ENCODE peak calls at places on chromosome 2, in six cellular contexts. W is GM12864, E is NCI-H2029, P is Right ventricle myocardium superior, V is NCI-H510A treated with DMSO at 0.1 percent for 48 hours, S is NCI-H460. N is an unnamed sample.

GRCh38 chr2:20611077-20611843 is 39.6 kb downstream of the HS1BP3 start:
- DNase-seq in V (peak), S (no peak), W (no peak), P (peak), E (peak), N (no peak)

GRCh38 chr2:17416891-17417391 is 101.3 kb downstream of the RAD51AP2 start:
- DNase-seq in S (no peak), E (no peak), W (no peak), P (no peak), V (no peak), N (no peak)

GRCh38 chr2:234044157-234044556 is 6.3 kb upstream of the SPP2 start:
- DNase-seq in E (no peak), W (no peak), V (no peak), S (no peak), P (no peak), N (peak)

GRCh38 chr2:88545118-88545517 is 82.1 kb downstream of the EIF2AK3 start:
- DNase-seq in P (no peak), E (peak), V (no peak), W (peak), S (peak), N (peak)

GRCh38 chr2:13676269-13676668 is 956.2 kb upstream of the LRATD1 start:
- DNase-seq in P (no peak), E (no peak), V (no peak), W (no peak), S (no peak), N (no peak)

GRCh38 chr2:79437416-79438281 is 75.2 kb upstream of the CTNNA2 start:
- DNase-seq in E (no peak), W (no peak), V (peak), P (no peak), S (no peak), N (no peak)

GRCh38 chr2:127398239-127398590 is 10.4 kb upstream of the MAP3K2 start:
- DNase-seq in P (peak), W (no peak), S (peak), V (no peak), E (peak), N (peak)

GRCh38 chr2:28904295-28904694 is 9.8 kb downstream of the WDR43 start:
- DNase-seq in V (no peak), W (no peak), E (no peak), P (no peak), S (no peak), N (peak)

GRCh38 chr2:54559593-54560145 is 103.5 kb downstream of the SPTBN1 start:
- DNase-seq in P (no peak), V (peak), E (no peak), W (no peak), S (peak), N (peak)

N was measured in RKO.